ENCODE peak calls at places on chromosomes 11 and 22, in six cellular contexts. Z, I, N, K, O and Y are unnamed samples.

GRCh38 chr11:40314327-40314726 is 1145.1 kb downstream of the LRRC4C start:
- DNase-seq in I (no peak), K (no peak), O (no peak), N (no peak), Z (peak), Y (no peak)

GRCh38 chr11:67584205-67584880 is 731 bp downstream of the GSTP1 start:
- DNase-seq in Z (peak), K (no peak), I (peak), N (peak), O (peak), Y (peak)

GRCh38 chr11:2099523-2100316 is 39.5 kb downstream of the IGF2 start:
- DNase-seq in I (no peak), N (no peak), K (no peak), Z (no peak), O (no peak), Y (no peak)

GRCh38 chr11:9231848-9232177 is 33.3 kb downstream of the DENND5A start:
- DNase-seq in I (no peak), K (peak), O (no peak), Z (peak), N (no peak), Y (peak)

GRCh38 chr11:61007971-61008896 is 36.8 kb downstream of the CD6 start:
- DNase-seq in Z (no peak), O (peak), K (no peak), N (no peak), I (no peak), Y (no peak)

GRCh38 chr11:16184588-16184987 is 171.8 kb downstream of the SOX6 start:
- DNase-seq in I (peak), Z (peak), K (no peak), O (no peak), N (no peak), Y (no peak)

GRCh38 chr11:819129-819931 is 616 bp downstream of the PNPLA2 start:
- DNase-seq in N (peak), K (peak), O (peak), Z (peak), I (peak), Y (no peak)

GRCh38 chr11:92111291-92111690 is 113.3 kb upstream of the FAT3 start:
- DNase-seq in Z (no peak), I (no peak), K (no peak), O (no peak), N (no peak), Y (no peak)

GRCh38 chr11:130037881-130038601 is 31.7 kb upstream of the APLP2 start:
- DNase-seq in K (no peak), N (no peak), O (no peak), I (no peak), Z (peak), Y (no peak)

GRCh38 chr11:118918686-118919280 is 6.9 kb downstream of the BCL9L start:
- DNase-seq in N (no peak), K (no peak), I (peak), O (no peak), Z (peak), Y (no peak)

GRCh38 chr11:132715041-132715440 is 817.3 kb downstream of the OPCML start:
- DNase-seq in K (no peak), O (no peak), Z (no peak), I (no peak), N (no peak), Y (no peak)

GRCh38 chr11:35927730-35928129 is 16.1 kb upstream of the LDLRAD3 start:
- DNase-seq in N (no peak), O (peak), K (peak), Z (peak), I (no peak), Y (peak)

GRCh38 chr22:39132871-39133524 is 19.5 kb downstream of the CBX7 start:
- DNase-seq in Z (no peak), I (no peak), N (no peak), O (no peak), K (no peak), Y (no peak)

GRCh38 chr22:43911351-43911750 is 12.3 kb upstream of the PNPLA3 start:
- DNase-seq in K (no peak), Z (no peak), O (no peak), N (no peak), I (no peak), Y (no peak)

GRCh38 chr11:69439651-69440464 is 41.6 kb upstream of the LINC01488 start:
- DNase-seq in O (peak), N (no peak), K (no peak), I (no peak), Z (no peak), Y (no peak)

GRCh38 chr22:46449974-46450745 is 87.3 kb downstream of the CELSR1 start:
- DNase-seq in O (no peak), I (no peak), N (no peak), K (no peak), Z (no peak), Y (no peak)

GRCh38 chr22:35624547-35624946 is 7.4 kb upstream of the MB start:
- DNase-seq in I (no peak), N (no peak), K (no peak), O (no peak), Z (no peak), Y (no peak)

GRCh38 chr22:45344339-45344738 is 34.6 kb downstream of the FAM118A start:
- DNase-seq in O (no peak), Z (no peak), K (no peak), I (no peak), N (no peak), Y (no peak)

GRCh38 chr22:24510694-24511625 is 15.8 kb downstream of the UPB1 start:
- DNase-seq in K (peak), I (no peak), N (no peak), O (peak), Z (peak), Y (peak)

GRCh38 chr11:125165111-125165663 is 636 bp downstream of the PKNOX2 start:
- DNase-seq in N (no peak), Z (no peak), I (no peak), K (no peak), O (no peak), Y (no peak)

GRCh38 chr11:128905345-128906184 is 14.4 kb downstream of the KCNJ5 start:
- DNase-seq in I (peak), Z (peak), N (no peak), K (peak), O (no peak), Y (no peak)

GRCh38 chr11:120129570-120129969 is 8.3 kb downstream of the TRIM29 start:
- DNase-seq in K (no peak), I (no peak), Z (no peak), O (no peak), N (no peak), Y (no peak)

GRCh38 chr11:96277696-96278038 is 65.3 kb downstream of the MAML2 start:
- DNase-seq in O (no peak), Z (no peak), K (no peak), N (no peak), I (no peak), Y (no peak)

GRCh38 chr22:28711820-28712777 is 29.5 kb downstream of the CHEK2 start:
- DNase-seq in Z (peak), K (no peak), O (no peak), I (peak), N (no peak), Y (no peak)

GRCh38 chr11:102470257-102470656 is 17.7 kb upstream of the TMEM123 start:
- DNase-seq in I (no peak), O (no peak), K (no peak), Z (no peak), N (no peak), Y (no peak)

GRCh38 chr11:120271672-120272071 is 31.7 kb downstream of the POU2F3 start:
- DNase-seq in I (no peak), Z (no peak), N (no peak), K (no peak), O (no peak), Y (no peak)